ENCODE peak calls at places on chromosome 12, in five cellular contexts. S is posterior cingulate gyrus, E is substantia nigra, P is G401, Y is activated gamma-delta T cell treated with Interleukin-2 at 50 U/mL for 16 hours. X is an unnamed sample.

GRCh38 chr12:124238886-124239285 is 56.0 kb upstream of the RFLNA start:
- DNase-seq in P (no peak), S (no peak), E (no peak), Y (no peak), X (no peak)

GRCh38 chr12:93743999-93744689 is 67.0 kb downstream of the CRADD start:
- DNase-seq in Y (no peak), E (no peak), S (no peak), P (no peak), X (no peak)

GRCh38 chr12:67091204-67091603 is 178.0 kb upstream of the CAND1 start:
- DNase-seq in Y (no peak), E (no peak), S (no peak), P (peak), X (no peak)

GRCh38 chr12:116397148-116397547 is 119.7 kb upstream of the MED13L start:
- DNase-seq in Y (no peak), S (no peak), E (no peak), P (no peak), X (no peak)

GRCh38 chr12:6614513-6615177 is 7.5 kb upstream of the CHD4 start:
- DNase-seq in P (peak), Y (no peak), S (no peak), E (no peak), X (no peak)

GRCh38 chr12:130137141-130138018 is 24.9 kb upstream of the FZD10 start:
- DNase-seq in P (no peak), S (no peak), E (no peak), Y (no peak), X (peak)

GRCh38 chr12:119678459-119678858 is 10.5 kb downstream of the PRKAB1 start:
- DNase-seq in E (no peak), P (no peak), S (no peak), Y (no peak), X (no peak)

GRCh38 chr12:130157998-130158774 is 4.1 kb upstream of the FZD10 start:
- DNase-seq in P (no peak), Y (no peak), S (no peak), E (no peak), X (no peak)

GRCh38 chr12:6038160-6038559 is 86.3 kb downstream of the VWF start:
- DNase-seq in E (no peak), Y (no peak), P (peak), S (no peak), X (no peak)

GRCh38 chr12:89693639-89694202 is 14.9 kb downstream of the ATP2B1 start:
- DNase-seq in E (no peak), S (no peak), P (peak), Y (no peak), X (no peak)

GRCh38 chr12:12979731-12980259 is 20.3 kb downstream of the HEBP1 start:
- DNase-seq in S (no peak), Y (no peak), P (no peak), E (no peak), X (no peak)

GRCh38 chr12:113049976-113050742 is 6.4 kb upstream of the DTX1 start:
- DNase-seq in S (no peak), Y (no peak), E (no peak), P (no peak), X (no peak)

GRCh38 chr12:102653406-102653805 is 173.0 kb upstream of the IGF1 start:
- DNase-seq in S (no peak), Y (no peak), P (no peak), E (no peak), X (no peak)

GRCh38 chr12:3644103-3644502 is 108.8 kb downstream of the CRACR2A start:
- DNase-seq in Y (no peak), P (peak), S (no peak), E (no peak), X (no peak)

GRCh38 chr12:112408621-112409020 is 784 bp downstream of the RPL6 start:
- DNase-seq in S (no peak), P (no peak), Y (no peak), E (no peak), X (no peak)

GRCh38 chr12:62692884-62693283 is 226.3 kb downstream of the MON2 start:
- DNase-seq in Y (no peak), E (no peak), P (no peak), S (no peak), X (no peak)

GRCh38 chr12:80056232-80056631 is 43.1 kb upstream of the OTOGL start:
- DNase-seq in Y (no peak), P (peak), E (no peak), S (peak), X (no peak)

GRCh38 chr12:98955284-98955683 is 310.2 kb downstream of the APAF1 start:
- DNase-seq in Y (no peak), S (no peak), E (no peak), P (peak), X (no peak)

GRCh38 chr12:55724226-55724939 is 4.2 kb downstream of the RDH5 start:
- DNase-seq in S (peak), E (no peak), Y (peak), P (peak), X (peak)

GRCh38 chr12:54538136-54538700 is 11.2 kb upstream of the PDE1B start:
- DNase-seq in E (no peak), P (no peak), S (no peak), Y (no peak), X (no peak)

GRCh38 chr12:132818562-132818961 is 10.1 kb downstream of the GOLGA3 start:
- DNase-seq in S (no peak), E (no peak), Y (peak), P (no peak), X (no peak)

GRCh38 chr12:106359620-106360399 is 2.3 kb downstream of the POLR3B start:
- DNase-seq in E (no peak), P (no peak), S (no peak), Y (no peak), X (no peak)

GRCh38 chr12:66107451-66107915 is 23.1 kb downstream of the LLPH start:
- DNase-seq in P (peak), Y (peak), E (peak), S (no peak), X (peak)

GRCh38 chr12:131452444-131452860 is 258.4 kb upstream of the SFSWAP start:
- DNase-seq in P (no peak), S (no peak), Y (no peak), E (no peak), X (no peak)

GRCh38 chr12:848519-849191 is 96.3 kb downstream of the WNK1 start:
- DNase-seq in P (no peak), S (no peak), Y (no peak), E (no peak), X (no peak)

GRCh38 chr12:89544730-89545184 is 18.9 kb upstream of the POC1B start:
- DNase-seq in E (no peak), Y (no peak), S (no peak), P (peak), X (no peak)

GRCh38 chr12:84920331-84920730 is 7.7 kb upstream of the SLC6A15 start:
- DNase-seq in E (no peak), Y (no peak), S (no peak), P (no peak), X (no peak)

GRCh38 chr12:128801879-128802391 is 21.8 kb downstream of the SLC15A4 start:
- DNase-seq in E (no peak), S (no peak), P (no peak), Y (no peak), X (no peak)

GRCh38 chr12:115035536-115036107 is 351.6 kb upstream of the TBX3 start:
- DNase-seq in Y (no peak), E (no peak), P (no peak), S (no peak), X (no peak)

GRCh38 chr12:6383572-6384498 is at the start of gene LTBR:
- DNase-seq in P (peak), S (peak), E (peak), Y (no peak), X (no peak)

GRCh38 chr12:53102883-53103807 is at the start of gene SOAT2:
- DNase-seq in E (no peak), P (no peak), S (no peak), Y (peak), X (peak)

GRCh38 chr12:108666326-108666995 is 32.8 kb upstream of the SELPLG start:
- DNase-seq in S (no peak), E (no peak), P (peak), Y (no peak), X (no peak)